ENCODE peak calls at places on chromosomes 7 and 10, in four cellular contexts. L, R, V and G are unnamed samples.
A peak's percentile ranks its signal among the peaks of the same experiment; 100 is the strongest.

GRCh38 chr10:49408437-49409306 is 12.8 kb upstream of the DRGX start:
- DNase-seq in L (peak; percentile 64), R (no peak), V (no peak), G (no peak)

GRCh38 chr10:119441921-119442757 is 100.4 kb downstream of the RGS10 start:
- DNase-seq in R (no peak), V (no peak), L (no peak), G (no peak)

GRCh38 chr10:114825513-114826253 is 4.1 kb downstream of the FHIP2A start:
- DNase-seq in L (no peak), R (peak; percentile 96), V (no peak), G (peak; percentile 75)

GRCh38 chr7:140003913-140004382 is 58.8 kb downstream of the PARP12 start:
- DNase-seq in L (peak; percentile 62), V (peak; percentile 40), R (peak; percentile 75), G (peak; percentile 76)

GRCh38 chr10:6473430-6473829 is 106.6 kb downstream of the PRKCQ start:
- DNase-seq in V (no peak), R (no peak), L (no peak), G (no peak)

GRCh38 chr10:3782099-3782455 is 2.9 kb downstream of the KLF6 start:
- DNase-seq in V (no peak), L (no peak), R (no peak), G (no peak)

GRCh38 chr7:4792537-4793126 is 17.2 kb downstream of the AP5Z1 start:
- DNase-seq in V (peak; percentile 70), L (peak; percentile 52), R (no peak), G (no peak)

GRCh38 chr10:47256753-47257336 is 43.2 kb upstream of the GDF10 start:
- DNase-seq in L (no peak), R (no peak), V (no peak), G (no peak)

GRCh38 chr7:26709210-26709990 is 155.0 kb downstream of the SKAP2 start:
- DNase-seq in V (no peak), R (no peak), L (no peak), G (no peak)

GRCh38 chr10:61752111-61753011 is 89.6 kb downstream of the CABCOCO1 start:
- DNase-seq in L (no peak), R (peak; percentile 51), V (no peak), G (peak; percentile 87)

GRCh38 chr10:78905015-78905939 is 163.5 kb upstream of the ZMIZ1 start:
- DNase-seq in R (no peak), V (no peak), L (peak; percentile 19), G (no peak)

GRCh38 chr10:71963756-71964668 is at the start of gene CHST3:
- DNase-seq in V (peak; percentile 43), R (peak; percentile 56), L (peak; percentile 55), G (peak; percentile 57)

GRCh38 chr7:64625114-64626082 is 40.5 kb upstream of the ZNF107 start:
- DNase-seq in V (no peak), L (no peak), R (no peak), G (no peak)

GRCh38 chr7:26853788-26854393 is 10.5 kb downstream of the SKAP2 start:
- DNase-seq in L (no peak), R (peak; percentile 75), V (no peak), G (peak; percentile 51)

GRCh38 chr7:111083423-111083822 is 7.5 kb upstream of the LRRN3 start:
- DNase-seq in R (peak; percentile 78), L (no peak), V (no peak), G (peak; percentile 55)

GRCh38 chr10:112536663-112537062 is 89.6 kb downstream of the VTI1A start:
- DNase-seq in L (no peak), V (no peak), R (no peak), G (no peak)

GRCh38 chr7:51013218-51013786 is 230.6 kb upstream of the GRB10 start:
- DNase-seq in V (no peak), L (no peak), R (no peak), G (no peak)

GRCh38 chr10:80528185-80528700 is 9.5 kb upstream of the SH2D4B start:
- DNase-seq in V (no peak), R (no peak), L (no peak), G (no peak)

GRCh38 chr7:94111009-94111408 is 106.9 kb upstream of the BET1 start:
- DNase-seq in L (no peak), R (no peak), V (no peak), G (no peak)

GRCh38 chr7:47327306-47327697 is 254.6 kb downstream of the TNS3 start:
- DNase-seq in R (peak; percentile 36), V (no peak), L (no peak), G (no peak)

DNA sequence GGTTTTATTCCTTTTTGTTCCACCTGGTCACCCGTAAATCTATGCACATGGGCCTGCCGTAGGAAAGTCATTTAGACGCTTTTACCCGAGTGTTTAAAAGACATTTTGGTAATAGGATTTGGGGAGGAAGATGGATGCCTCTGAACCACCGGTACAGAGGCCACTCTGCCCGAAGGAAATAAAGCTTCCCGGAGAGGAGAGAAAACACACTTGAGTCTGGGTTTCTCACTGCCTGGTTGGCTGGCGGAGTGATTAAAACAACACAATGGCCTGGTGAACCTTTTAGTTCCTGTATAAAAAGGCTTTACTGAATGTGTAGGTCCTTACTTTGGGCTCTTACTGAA is 807 bp downstream of the THNSL1 start:
- DNase-seq in V (no peak), L (no peak), R (peak; percentile 13), G (no peak)
- H3K14ac ChIP-seq in V (no peak overlapping the region), L (peak overlapping the region; percentile 59), R (peak overlapping the region; percentile 88), G (no peak overlapping the region)

GRCh38 chr7:37018954-37019353 is 294.7 kb upstream of the AOAH start:
- DNase-seq in L (no peak), V (no peak), R (no peak), G (no peak)

GRCh38 chr7:37016073-37016878 is 292.0 kb upstream of the AOAH start:
- DNase-seq in R (no peak), V (no peak), L (no peak), G (no peak)

GRCh38 chr7:37011151-37011890 is 287.0 kb upstream of the AOAH start:
- DNase-seq in L (no peak), R (no peak), V (no peak), G (no peak)

GRCh38 chr7:37015353-37016034 is 291.2 kb upstream of the AOAH start:
- DNase-seq in R (no peak), V (no peak), L (no peak), G (no peak)
- H3K9ac ChIP-seq in R (no peak overlapping the region), V (no peak overlapping the region), L (no peak overlapping the region), G (no peak overlapping the region)

GRCh38 chr7:956031-956430 is 1.6 kb upstream of the ADAP1 start:
- DNase-seq in R (no peak), L (no peak), V (no peak), G (no peak)
- H2BK15ac ChIP-seq in R (no peak overlapping the region), L (no peak overlapping the region), V (no peak overlapping the region), G (no peak overlapping the region)

GRCh38 chr10:76038696-76039095 is 607.3 kb downstream of the LRMDA start:
- DNase-seq in V (no peak), L (no peak), R (no peak), G (no peak)

GRCh38 chr10:76040830-76041220 is 609.4 kb downstream of the LRMDA start:
- DNase-seq in V (no peak), L (no peak), R (no peak), G (no peak)

GRCh38 chr10:76037531-76037930 is 606.1 kb downstream of the LRMDA start:
- DNase-seq in V (no peak), L (no peak), R (no peak), G (peak; percentile 24)

GRCh38 chr10:76036962-76037361 is 605.5 kb downstream of the LRMDA start:
- DNase-seq in R (no peak), L (no peak), V (no peak), G (no peak)

GRCh38 chr10:76040107-76040829 is 608.8 kb downstream of the LRMDA start:
- DNase-seq in R (no peak), L (no peak), V (no peak), G (no peak)
- H3K14ac ChIP-seq in R (no peak overlapping the region), L (no peak overlapping the region), V (no peak overlapping the region), G (no peak overlapping the region)

DNA sequence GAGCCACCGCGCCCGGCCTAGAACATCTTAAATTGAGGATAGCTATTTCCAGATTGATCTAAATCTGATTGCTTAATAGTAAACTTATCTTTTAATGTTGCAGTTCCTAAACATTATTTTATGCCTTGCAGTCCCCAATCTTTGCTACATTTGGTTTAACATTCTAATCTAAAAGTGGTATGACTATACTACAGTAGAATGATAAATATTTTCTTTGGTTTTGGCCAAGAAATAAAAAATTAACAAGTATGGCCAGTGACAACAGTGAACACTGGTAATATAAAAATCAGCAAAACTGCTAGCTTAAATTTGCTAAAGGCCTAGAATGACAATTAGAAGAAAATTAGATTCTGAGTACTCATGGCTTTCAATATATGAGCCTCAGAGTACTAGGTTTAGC is 73.5 kb downstream of the CDK6 start:
- DNase-seq in V (no peak), L (no peak), R (no peak), G (no peak)
- H3K9ac ChIP-seq in V (no peak overlapping the region), L (no peak overlapping the region), R (no peak overlapping the region), G (no peak overlapping the region)